ENCODE peak calls at places on chromosomes 6 and 20, in five cellular contexts. I is pancreas; C is CD8-positive, alpha-beta memory T cell; X is GM23248; L is esophagus squamous epithelium. T is an unnamed sample.

GRCh38 chr6:46032112-46032998 is 16.7 kb upstream of the CLIC5 start:
- DNase-seq in X (no peak), C (no peak), I (no peak), L (no peak), T (peak; percentile 30)

GRCh38 chr20:17710379-17711305 is 10.9 kb downstream of the BANF2 start:
- DNase-seq in I (no peak), C (no peak), X (no peak), L (no peak), T (peak; percentile 15)

GRCh38 chr20:11675920-11676617 is 241.6 kb upstream of the BTBD3 start:
- DNase-seq in X (peak; percentile 64), L (no peak), I (no peak), C (no peak), T (no peak)

GRCh38 chr6:166308769-166309589 is 787 bp upstream of the PRR18 start:
- DNase-seq in I (no peak), X (no peak), C (no peak), L (no peak), T (peak; percentile 48)

GRCh38 chr6:168155821-168156741 is 77.1 kb upstream of the FRMD1 start:
- DNase-seq in C (no peak), L (no peak), I (no peak), X (no peak), T (no peak)

GRCh38 chr20:9617940-9618339 is 103.5 kb downstream of the LAMP5 start:
- DNase-seq in C (no peak), I (no peak), X (peak; percentile 43), L (no peak), T (peak; percentile 70)

GRCh38 chr6:2434116-2434515 is 188.7 kb upstream of the GMDS start:
- DNase-seq in X (no peak), C (no peak), I (no peak), L (no peak), T (no peak)

GRCh38 chr20:34834459-34834893 is 9.0 kb upstream of the NCOA6 start:
- DNase-seq in I (no peak), L (no peak), X (peak; percentile 58), C (no peak), T (peak; percentile 53)

GRCh38 chr6:121485359-121485809 is 49.9 kb downstream of the GJA1 start:
- DNase-seq in I (no peak), L (no peak), X (peak; percentile 29), C (no peak), T (peak; percentile 25)

GRCh38 chr6:37862992-37863391 is 43.5 kb downstream of the ZFAND3 start:
- DNase-seq in X (peak; percentile 77), I (no peak), L (no peak), C (no peak), T (no peak)

GRCh38 chr6:135358907-135359459 is 138.6 kb downstream of the AHI1 start:
- DNase-seq in L (no peak), X (peak; percentile 64), I (no peak), C (no peak), T (no peak)

GRCh38 chr20:46219190-46219589 is 89.1 kb downstream of the CDH22 start:
- DNase-seq in L (no peak), I (no peak), X (no peak), C (no peak), T (no peak)

GRCh38 chr20:46220808-46221207 is 87.5 kb downstream of the CDH22 start:
- DNase-seq in C (no peak), X (no peak), I (no peak), L (no peak), T (peak; percentile 63)

GRCh38 chr20:46219920-46220319 is 88.4 kb downstream of the CDH22 start:
- DNase-seq in C (no peak), L (no peak), X (no peak), I (no peak), T (no peak)

GRCh38 chr20:46222521-46223007 is 85.7 kb downstream of the CDH22 start:
- DNase-seq in L (no peak), C (no peak), I (no peak), X (no peak), T (peak; percentile 68)

DNA sequence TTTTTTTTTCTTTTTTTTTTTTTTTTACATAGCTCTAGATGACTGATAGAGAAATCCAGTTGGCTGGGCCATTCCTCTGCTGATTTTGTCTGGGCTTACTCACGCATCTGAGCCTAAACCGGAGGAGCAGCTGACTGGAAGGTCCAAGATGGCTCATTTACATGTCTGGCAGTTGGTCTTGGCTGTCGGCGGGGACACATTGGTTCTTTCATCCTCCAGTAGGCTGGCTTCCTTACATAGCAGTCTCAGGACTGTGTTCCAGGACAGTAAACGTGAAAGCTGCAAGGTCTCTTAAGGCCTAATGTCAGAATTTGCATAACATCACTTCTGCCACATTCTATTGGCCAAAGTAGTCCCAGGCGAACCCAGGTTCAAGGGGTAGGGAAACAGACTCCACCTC is 87.0 kb downstream of the CDH22 start:
- DNase-seq in L (no peak), X (no peak), I (no peak), C (no peak), T (no peak)
- H3K36me3 ChIP-seq in L (no peaks in the 10 kb centered on the region), X (no peaks in the 10 kb centered on the region), I (no peaks in the 10 kb centered on the region), C (no peaks in the 10 kb centered on the region), T (no peaks in the 10 kb centered on the region)

GRCh38 chr20:5608104-5608447 is 142.1 kb upstream of the SHLD1 start:
- DNase-seq in L (no peak), I (no peak), X (no peak), C (no peak), T (no peak)
- H3K4me3 ChIP-seq in L (peak overlapping the region; percentile 79), I (no peak overlapping the region), X (peak overlapping the region; percentile 79), C (peak overlapping the region; percentile 95), T (no peak overlapping the region)

DNA sequence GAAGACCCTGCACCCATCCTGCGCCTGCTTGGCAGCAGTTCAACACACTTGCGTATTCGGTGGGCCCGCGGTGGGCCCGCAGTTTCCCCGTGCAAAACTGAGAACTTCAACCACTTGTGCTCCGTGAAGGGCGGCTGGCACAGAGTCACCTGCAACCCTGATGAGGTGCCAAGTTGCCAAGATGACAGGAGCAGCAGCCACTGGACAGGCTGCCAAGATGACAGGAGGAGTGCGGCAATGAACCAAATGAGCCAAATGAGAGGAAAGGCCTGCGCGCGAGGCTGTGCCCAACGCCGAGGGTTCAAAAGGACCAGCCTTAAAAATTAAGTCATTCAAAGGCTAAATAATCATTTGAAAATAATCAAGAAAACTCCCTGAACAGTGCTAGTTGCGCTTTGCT is 20.1 kb downstream of the DIDO1 start:
- DNase-seq in L (no peak), C (peak; percentile 37), X (no peak), I (no peak), T (no peak)
- H3K36me3 ChIP-seq in L (peaks cover 100% of the 10 kb centered on the region), C (peaks cover 87% of the 10 kb centered on the region), X (peaks cover 67% of the 10 kb centered on the region), I (peaks cover 93% of the 10 kb centered on the region), T (peaks cover 91% of the 10 kb centered on the region)

GRCh38 chr6:151808331-151809241 is 1.1 kb downstream of the ESR1 start:
- DNase-seq in X (peak; percentile 42), I (peak; percentile 68), C (no peak), L (no peak), T (peak; percentile 56)
- H3K4me3 ChIP-seq in X (peak overlapping the region; percentile 59), I (no peak overlapping the region), C (no peak overlapping the region), L (peak overlapping the region; percentile 63), T (peak overlapping the region; percentile 76)

T was measured in GM23338.